ENCODE peak calls at places on chromosome 22, in ten cellular contexts. F is colonic mucosa, U is adrenal gland, R is SJSA1, L is PC-3, W is fibroblast of lung, C is osteoblast, B is mesendoderm, A is pancreas, H is tibial artery. K is an unnamed sample.

GRCh38 chr22:35482311-35482710 is 58.3 kb upstream of the RASD2 start:
- DNase-seq in F (no peak), U (no peak), R (no peak), L (no peak), W (no peak), C (no peak), B (no peak), A (no peak), H (no peak), K (no peak)

GRCh38 chr22:49371325-49372110 is 456.2 kb downstream of the BRD1 start:
- DNase-seq in F (peak; percentile 6), U (no peak), R (no peak), L (no peak), W (no peak), C (no peak), B (no peak), A (no peak), H (no peak), K (peak; percentile 23)

GRCh38 chr22:34604312-34604711 is 461.6 kb upstream of the ISX start:
- DNase-seq in F (no peak), U (no peak), R (no peak), L (no peak), W (no peak), C (no peak), B (peak; percentile 79), A (no peak), H (no peak), K (no peak)

GRCh38 chr22:46890819-46891218 is 128.4 kb downstream of the TBC1D22A start:
- DNase-seq in F (no peak), U (no peak), R (no peak), L (no peak), W (no peak), C (no peak), B (no peak), A (no peak), H (no peak), K (no peak)

GRCh38 chr22:35586771-35587170 is 30.4 kb downstream of the MB start:
- DNase-seq in F (no peak), U (no peak), R (no peak), L (no peak), W (no peak), C (peak; percentile 58), B (no peak), A (no peak), H (no peak), K (no peak)

GRCh38 chr22:44378380-44378779 is 65.6 kb upstream of the SHISAL1 start:
- DNase-seq in F (no peak), U (no peak), R (no peak), L (no peak), W (no peak), C (no peak), B (no peak), A (no peak), H (no peak), K (no peak)

GRCh38 chr22:49297871-49298721 is 529.6 kb downstream of the BRD1 start:
- DNase-seq in F (no peak), U (no peak), R (no peak), L (no peak), W (no peak), C (no peak), B (peak; percentile 10), A (peak; percentile 7), H (peak; percentile 11), K (peak; percentile 42)

GRCh38 chr22:31217890-31218287 is 5.8 kb downstream of the LIMK2 start:
- DNase-seq in F (no peak), U (no peak), R (no peak), L (no peak), W (no peak), C (no peak), B (no peak), A (no peak), H (no peak), K (no peak)

GRCh38 chr22:17910561-17911311 is 113.6 kb downstream of the MICAL3 start:
- DNase-seq in F (peak; percentile 27), U (peak; percentile 95), R (peak; percentile 60), L (peak; percentile 35), W (peak; percentile 88), C (peak; percentile 94), B (peak; percentile 94), A (no peak), H (peak; percentile 74), K (no peak)

GRCh38 chr22:43878079-43878795 is 13.6 kb downstream of the PNPLA5 start:
- DNase-seq in F (no peak), U (no peak), R (no peak), L (no peak), W (peak; percentile 24), C (peak; percentile 42), B (no peak), A (no peak), H (no peak), K (no peak)

DNA sequence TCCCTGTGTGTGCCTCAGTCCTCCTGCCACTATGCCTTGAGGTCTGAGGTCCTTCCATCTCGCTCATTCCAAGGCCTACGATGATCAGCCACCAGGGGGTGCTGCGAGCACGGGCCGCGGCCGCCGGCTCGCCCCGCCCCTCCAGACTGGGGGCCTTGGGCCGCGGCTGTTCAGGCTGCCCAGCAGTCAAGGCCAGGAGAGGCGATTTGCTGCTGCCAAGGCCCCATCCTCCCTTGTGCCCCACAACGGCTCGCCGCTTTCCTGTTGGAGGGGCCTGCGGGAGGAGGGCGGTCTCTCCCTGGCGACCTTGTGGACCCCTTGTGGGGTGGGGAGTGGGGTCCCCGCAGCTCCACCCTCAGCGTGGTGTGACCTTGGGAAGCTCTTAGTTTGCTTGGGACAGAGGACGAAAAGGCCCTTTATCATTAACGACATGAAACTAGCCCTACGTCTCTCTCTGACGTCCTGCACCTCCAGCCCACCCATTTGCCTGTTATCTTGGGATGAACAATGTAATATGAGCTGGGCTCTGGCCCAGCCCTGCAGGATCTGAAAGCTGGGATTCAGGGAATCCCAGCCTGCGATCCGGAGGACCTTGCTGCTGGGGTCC is 5.4 kb upstream of the GALR3 start:
- DNase-seq in F (peak; percentile 89), U (peak; percentile 91), R (peak; percentile 79), L (peak; percentile 75), W (peak; percentile 78), C (peak; percentile 99), B (peak; percentile 90), A (peak; percentile 82), H (peak; percentile 82), K (peak; percentile 91)
- H3K4me1 ChIP-seq in F (peaks cover 16% of the 10 kb centered on the region), U (peaks cover 15% of the 10 kb centered on the region), R (peaks cover 15% of the 10 kb centered on the region), L (no peaks in the 10 kb centered on the region), W (peaks cover 7% of the 10 kb centered on the region), C (peaks cover 9% of the 10 kb centered on the region), B (peaks cover 5% of the 10 kb centered on the region), A (peaks cover 11% of the 10 kb centered on the region), H (peaks cover 15% of the 10 kb centered on the region), K (peaks cover 10% of the 10 kb centered on the region)

GRCh38 chr22:23193420-23193819 is 13.1 kb downstream of the BCR start:
- DNase-seq in F (no peak), U (no peak), R (no peak), L (no peak), W (no peak), C (no peak), B (no peak), A (no peak), H (no peak), K (no peak)

GRCh38 chr22:23192133-23192532 is 11.8 kb downstream of the BCR start:
- DNase-seq in F (no peak), U (peak; percentile 33), R (no peak), L (no peak), W (no peak), C (peak; percentile 39), B (peak; percentile 65), A (peak; percentile 58), H (no peak), K (no peak)

GRCh38 chr22:23190526-23190925 is 10.2 kb downstream of the BCR start:
- DNase-seq in F (no peak), U (no peak), R (no peak), L (no peak), W (no peak), C (no peak), B (no peak), A (no peak), H (no peak), K (no peak)

GRCh38 chr22:23193882-23194281 is 13.6 kb downstream of the BCR start:
- DNase-seq in F (no peak), U (no peak), R (no peak), L (no peak), W (no peak), C (peak; percentile 94), B (no peak), A (no peak), H (no peak), K (no peak)

DNA sequence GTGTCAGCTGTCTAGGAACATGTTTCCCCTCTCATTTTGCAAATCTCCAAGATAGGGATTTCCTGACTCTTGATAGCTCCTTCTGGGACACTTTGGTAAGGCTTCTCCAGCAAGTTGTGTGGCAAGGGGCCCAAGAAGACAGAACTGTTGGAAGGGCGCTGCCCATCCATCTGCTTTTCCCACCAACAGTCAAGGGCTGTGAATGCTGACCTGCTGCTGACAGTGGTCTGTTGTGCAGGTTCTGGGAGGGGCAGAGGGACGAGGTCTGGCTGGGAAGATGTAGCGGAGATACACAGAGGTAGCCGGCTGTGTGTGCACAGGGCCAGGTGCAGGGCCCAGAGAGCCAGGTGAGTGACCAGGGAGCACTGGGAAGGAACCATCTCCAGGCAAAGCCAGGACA is 12.2 kb downstream of the BCR start:
- DNase-seq in F (no peak), U (no peak), R (no peak), L (no peak), W (no peak), C (no peak), B (no peak), A (no peak), H (no peak), K (no peak)
- H3K36me3 ChIP-seq in F (no peaks in the 10 kb centered on the region), U (no peaks in the 10 kb centered on the region), R (peaks cover 41% of the 10 kb centered on the region), L (no peaks in the 10 kb centered on the region), W (no peaks in the 10 kb centered on the region), C (no peaks in the 10 kb centered on the region), B (peaks cover 1% of the 10 kb centered on the region), A (no peaks in the 10 kb centered on the region), H (peaks cover 6% of the 10 kb centered on the region), K (no peaks in the 10 kb centered on the region)

GRCh38 chr22:20885557-20886323 is 26.9 kb downstream of the SNAP29 start:
- DNase-seq in F (peak; percentile 92), U (peak; percentile 93), R (peak; percentile 49), L (peak; percentile 78), W (peak; percentile 84), C (peak; percentile 94), B (peak; percentile 95), A (peak; percentile 84), H (peak; percentile 75), K (peak; percentile 91)
- H3K27ac ChIP-seq in F (peak overlapping the region; percentile 80), U (no peak overlapping the region), R (no peak overlapping the region), L (peak overlapping the region; percentile 31), W (peak overlapping the region; percentile 21), C (peak overlapping the region; percentile 30), B (no peak overlapping the region), A (peak overlapping the region; percentile 32), H (peak overlapping the region; percentile 23), K (peak overlapping the region; percentile 43)

DNA sequence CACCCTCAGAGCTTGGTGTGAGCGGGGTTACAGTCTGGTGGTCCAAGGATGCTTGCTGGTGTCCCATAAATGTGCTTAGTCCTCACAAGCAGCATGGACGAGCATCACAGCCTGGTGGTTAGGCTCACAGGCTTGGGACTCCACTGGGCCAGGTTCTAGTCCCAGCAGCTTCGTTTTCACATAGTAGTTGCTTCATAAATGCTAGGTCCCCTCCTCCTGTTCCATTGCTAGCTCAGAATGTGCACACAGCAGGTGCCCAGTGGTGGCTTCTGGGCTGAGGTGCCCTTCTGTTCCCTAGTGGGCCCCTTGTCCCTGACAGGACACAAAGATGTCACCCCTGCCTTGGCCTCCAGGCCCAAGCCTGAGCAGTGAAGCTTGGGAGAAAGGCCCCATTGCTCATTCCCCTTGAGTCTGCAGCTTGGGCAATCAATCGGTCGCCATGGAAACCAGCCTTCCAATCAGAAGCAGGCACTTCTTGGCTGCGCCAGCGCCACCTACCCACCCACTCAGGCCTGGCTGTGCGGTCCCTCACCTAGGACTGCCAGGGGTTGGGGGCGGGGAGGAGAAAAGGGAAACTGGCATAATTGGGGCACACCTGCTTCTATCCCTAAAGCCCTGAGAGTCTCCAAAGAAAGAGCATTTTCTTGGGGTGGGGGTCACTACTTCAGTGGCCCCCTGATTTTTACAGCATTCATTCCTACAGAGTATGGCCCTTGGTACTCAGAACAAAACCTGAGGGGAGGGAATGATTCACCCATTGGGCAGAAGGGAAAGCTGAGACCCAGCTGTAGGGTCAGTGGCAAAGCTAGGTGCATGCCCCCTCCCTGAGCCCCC is 48.1 kb downstream of the CYTH4 start:
- DNase-seq in F (peak; percentile 73), U (peak; percentile 88), R (no peak), L (peak; percentile 24), W (peak; percentile 79), C (peak; percentile 98), B (peak; percentile 97), A (peak; percentile 61), H (no peak), K (peak; percentile 64)
- H3K4me1 ChIP-seq in F (no peaks in the 10 kb centered on the region), U (no peaks in the 10 kb centered on the region), R (peaks cover 14% of the 10 kb centered on the region), L (peaks cover 70% of the 10 kb centered on the region), W (peaks cover 6% of the 10 kb centered on the region), C (peaks cover 31% of the 10 kb centered on the region), B (no peaks in the 10 kb centered on the region), A (no peaks in the 10 kb centered on the region), H (no peaks in the 10 kb centered on the region), K (peaks cover 4% of the 10 kb centered on the region)